ENCODE peak calls at places on chromosomes 13 and 19, in seven cellular contexts. Y is colonic mucosa, D is heart right ventricle, Q is H7, F is gastrocnemius medialis, K is left ventricle myocardium inferior, T is fibroblast of lung. J is an unnamed sample.

GRCh38 chr19:23351806-23352205 is 43.5 kb downstream of the ZNF91 start:
- DNase-seq in K (no peak), Q (no peak), Y (no peak), F (no peak), T (no peak), D (no peak), J (no peak)

GRCh38 chr19:21677696-21678418 is 89.5 kb downstream of the ZNF100 start:
- DNase-seq in T (no peak), F (no peak), Y (no peak), D (no peak), K (peak), Q (no peak), J (no peak)

GRCh38 chr13:42967660-42968059 is 24.4 kb downstream of the EPSTI1 start:
- DNase-seq in Y (peak), F (no peak), Q (no peak), D (no peak), T (no peak), K (no peak), J (no peak)

GRCh38 chr13:41496420-41497234 is 39.3 kb downstream of the RGCC start:
- DNase-seq in K (no peak), Q (no peak), Y (no peak), F (no peak), D (no peak), T (peak), J (no peak)

GRCh38 chr13:62544928-62545327 is 1129.3 kb upstream of the PCDH20 start:
- DNase-seq in K (no peak), D (no peak), Y (no peak), Q (no peak), F (no peak), T (no peak), J (no peak)

GRCh38 chr13:31775686-31776085 is 36.4 kb downstream of the RXFP2 start:
- DNase-seq in Q (no peak), D (peak), Y (no peak), K (peak), T (no peak), F (peak), J (peak)

GRCh38 chr13:80084086-80084676 is 256.7 kb downstream of the SPRY2 start:
- DNase-seq in Y (no peak), D (no peak), F (no peak), T (peak), Q (no peak), K (no peak), J (no peak)

GRCh38 chr13:66926200-66926850 is 303.8 kb downstream of the PCDH9 start:
- DNase-seq in F (no peak), Q (no peak), T (no peak), D (no peak), Y (no peak), K (no peak), J (no peak)

GRCh38 chr13:98525452-98525851 is 51.5 kb downstream of the STK24 start:
- DNase-seq in T (no peak), F (no peak), K (no peak), Q (no peak), D (no peak), Y (no peak), J (no peak)

GRCh38 chr19:4115050-4115817 is 8.7 kb downstream of the MAP2K2 start:
- DNase-seq in F (no peak), Y (no peak), T (no peak), K (peak), D (peak), Q (peak), J (no peak)

GRCh38 chr13:30743319-30744055 is 8.1 kb downstream of the ALOX5AP start:
- DNase-seq in K (no peak), D (no peak), T (peak), Q (no peak), F (peak), Y (peak), J (peak)

GRCh38 chr19:10729406-10729805 is 11.5 kb downstream of the DNM2 start:
- DNase-seq in T (no peak), Y (no peak), F (no peak), K (no peak), Q (peak), D (no peak), J (no peak)

GRCh38 chr13:29543230-29544215 is 52.0 kb downstream of the SLC7A1 start:
- DNase-seq in D (no peak), T (peak), F (no peak), Q (no peak), Y (peak), K (no peak), J (no peak)

DNA sequence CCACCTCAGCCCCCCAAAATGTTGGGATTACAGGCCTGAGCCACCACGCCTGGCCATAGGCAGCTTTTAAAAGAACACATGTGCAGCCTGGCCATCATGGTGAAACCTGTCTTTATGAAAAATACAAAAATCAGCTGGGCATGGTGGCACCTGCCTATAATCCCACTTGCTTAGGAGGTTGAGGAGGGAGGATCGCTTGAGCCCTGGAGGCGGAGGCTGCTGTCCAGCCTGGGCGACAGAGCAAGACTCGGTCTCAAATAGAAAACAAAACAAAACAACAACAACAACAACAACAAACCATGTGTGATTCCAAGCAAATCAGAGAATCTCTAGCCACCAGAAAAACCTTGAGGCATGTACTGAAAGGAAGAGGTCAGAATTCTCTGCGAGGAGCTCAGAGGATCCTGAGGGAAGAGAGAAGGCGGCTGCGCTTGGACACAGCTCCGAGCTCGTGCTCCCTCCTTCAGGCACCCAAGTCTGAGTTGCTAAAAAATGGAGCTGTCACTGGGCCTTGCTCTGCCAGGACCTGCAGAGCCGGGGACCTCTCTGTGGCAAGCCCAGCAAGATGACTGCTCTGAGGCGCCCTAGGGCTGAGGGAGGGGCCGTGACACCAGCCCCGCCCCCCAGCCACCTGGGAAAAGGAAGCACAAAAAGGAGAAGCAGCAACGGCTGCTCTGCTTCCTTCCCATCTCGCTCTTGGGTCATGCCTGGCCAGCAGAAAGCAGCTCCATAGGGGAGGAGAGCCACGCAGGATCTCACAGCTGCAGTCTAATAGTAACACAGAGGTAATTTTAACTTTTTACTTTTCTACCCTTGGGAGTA is at the start of gene ARL11:
- DNase-seq in F (no peak), D (peak), Y (peak), T (no peak), K (peak), Q (peak), J (no peak)
- H3K4me3 ChIP-seq in F (no peak), D (no peak), Y (peak), T (no peak), K (peak), Q (peak), J (peak)

GRCh38 chr19:40807147-40808020 is 8.4 kb downstream of the EGLN2 start:
- DNase-seq in F (no peak), T (no peak), K (no peak), Q (peak), Y (peak), D (no peak), J (no peak)

GRCh38 chr19:40806385-40807146 is 7.6 kb downstream of the EGLN2 start:
- DNase-seq in F (peak), K (peak), Y (peak), Q (peak), D (peak), T (peak), J (peak)

GRCh38 chr19:40803857-40804782 is 5.1 kb downstream of the EGLN2 start:
- DNase-seq in F (no peak), T (no peak), Y (peak), Q (peak), K (peak), D (peak), J (no peak)

GRCh38 chr19:40804783-40805242 is 5.8 kb downstream of the EGLN2 start:
- DNase-seq in K (no peak), Q (no peak), F (no peak), D (no peak), Y (peak), T (no peak), J (no peak)

DNA sequence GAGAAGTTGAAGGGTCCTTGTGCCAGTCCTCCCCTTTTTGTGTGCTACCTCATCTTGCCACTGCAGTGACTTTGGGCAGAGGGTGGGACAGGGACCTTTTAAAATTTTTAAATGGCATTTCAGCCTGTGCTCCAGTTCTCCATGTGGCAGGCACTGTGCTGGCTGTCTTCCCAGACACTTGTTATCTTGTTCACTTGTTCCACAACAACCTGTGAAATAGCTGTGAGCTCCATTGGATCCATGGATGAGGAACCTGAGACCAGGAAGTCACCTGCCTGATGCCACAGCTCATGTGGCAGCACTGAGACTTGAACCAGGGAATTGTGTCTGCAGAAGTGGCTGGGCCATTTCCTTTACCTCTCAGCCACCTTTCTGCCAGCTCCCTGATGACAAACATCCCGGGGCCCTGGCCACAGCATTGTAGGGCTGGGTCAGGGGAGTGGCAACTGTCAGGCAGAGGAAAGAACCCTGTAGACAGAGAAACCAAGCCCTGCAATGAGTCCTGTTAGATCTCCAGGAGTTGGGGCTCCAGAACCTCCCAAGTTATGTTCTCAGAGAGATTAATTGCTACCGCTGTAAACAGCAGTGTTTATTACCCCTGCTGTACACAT is 6.4 kb downstream of the EGLN2 start:
- DNase-seq in Q (no peak), T (no peak), K (no peak), F (peak), Y (peak), D (peak), J (no peak)
- H3K4me3 ChIP-seq in Q (no peak), T (no peak), K (peak), F (no peak), Y (no peak), D (no peak), J (no peak)

DNA sequence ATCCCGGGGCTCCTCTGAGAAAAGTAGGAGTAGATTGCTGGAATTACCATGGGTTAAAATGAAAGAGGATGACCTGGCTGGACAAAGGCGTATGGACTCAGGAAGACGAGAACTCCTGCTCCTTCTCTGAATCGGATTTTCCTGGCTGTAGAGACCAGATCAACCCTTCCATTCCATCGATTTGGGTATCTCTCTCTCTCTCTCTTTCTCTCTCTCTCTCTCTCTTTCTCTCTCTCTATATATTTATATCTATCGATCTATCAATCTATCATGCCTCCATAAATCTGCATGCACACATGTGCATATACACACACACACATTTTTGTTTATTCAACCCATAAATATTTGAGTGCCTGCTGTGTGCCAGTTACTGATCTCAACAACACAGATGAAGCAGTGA is 234.9 kb downstream of the LMO7 start:
- DNase-seq in T (no peak), K (no peak), D (no peak), Q (no peak), F (no peak), Y (no peak), J (no peak)
- H3K4me3 ChIP-seq in T (peak), K (peak), D (no peak), Q (no peak), F (peak), Y (peak), J (no peak)

GRCh38 chr19:40610396-40611064 is 9.4 kb downstream of the LTBP4 start:
- DNase-seq in T (no peak), K (peak), F (peak), D (peak), Q (no peak), Y (peak), J (no peak)

GRCh38 chr19:40607898-40608621 is 6.9 kb downstream of the LTBP4 start:
- DNase-seq in Q (no peak), F (no peak), Y (no peak), K (no peak), T (no peak), D (no peak), J (no peak)

GRCh38 chr19:40609561-40610395 is 8.6 kb downstream of the LTBP4 start:
- DNase-seq in D (peak), F (peak), Y (peak), K (peak), Q (peak), T (no peak), J (peak)

GRCh38 chr19:40607311-40607871 is 6.2 kb downstream of the LTBP4 start:
- DNase-seq in K (no peak), F (no peak), D (no peak), Y (peak), T (no peak), Q (peak), J (no peak)

DNA sequence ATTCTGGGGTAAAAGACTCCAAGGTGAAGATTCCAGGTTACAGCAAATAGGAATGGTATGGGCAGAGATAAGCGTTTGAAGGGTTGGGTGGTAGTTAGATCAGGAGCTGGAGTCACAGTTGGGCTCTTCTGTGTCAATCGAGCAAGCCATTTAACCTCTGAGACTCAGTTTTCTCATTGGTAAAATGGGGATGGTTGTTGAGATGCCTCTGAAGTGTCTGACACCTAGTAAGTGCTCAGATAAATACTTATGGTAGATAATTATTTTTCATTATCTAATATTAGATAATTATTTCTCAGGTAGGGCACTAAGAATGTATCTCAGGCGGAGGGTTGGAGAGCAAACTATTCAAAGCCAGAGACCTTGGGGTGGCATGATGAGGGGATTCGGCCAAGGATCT is 7.8 kb downstream of the LTBP4 start:
- DNase-seq in K (no peak), F (no peak), Y (no peak), Q (no peak), T (no peak), D (no peak), J (no peak)
- H3K4me3 ChIP-seq in K (peak), F (no peak), Y (peak), Q (peak), T (no peak), D (no peak), J (no peak)

DNA sequence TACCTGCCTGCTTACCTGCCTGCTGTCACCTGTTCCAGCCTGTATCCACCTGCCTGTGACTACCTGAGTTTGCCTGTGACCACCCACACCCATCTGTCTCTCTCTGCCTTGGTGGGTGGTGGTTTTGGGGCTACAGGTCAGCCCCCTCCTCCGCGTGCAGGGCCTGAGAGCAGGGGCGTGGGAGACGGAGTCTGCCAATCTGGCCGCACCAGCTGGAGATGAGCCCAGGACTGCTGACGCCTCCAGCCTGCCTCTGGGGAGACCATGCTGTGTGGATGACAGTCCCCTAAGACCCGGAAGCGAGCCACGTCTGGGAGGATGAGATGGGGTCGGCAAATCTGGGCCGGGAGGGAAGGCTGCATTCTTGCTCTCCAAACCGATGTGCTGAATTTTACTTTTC is 15.9 kb upstream of the KCTD15 start:
- DNase-seq in Q (peak), Y (no peak), K (no peak), F (no peak), T (no peak), D (no peak), J (no peak)
- H3K4me3 ChIP-seq in Q (no peak), Y (no peak), K (no peak), F (no peak), T (no peak), D (no peak), J (no peak)